ENCODE peak calls at places on chromosomes 11 and 22, in four cellular contexts. One of them, this sample, is unnamed.
A peak's percentile ranks its signal among the peaks of the same experiment; 100 is the strongest.

GRCh38 chr22:37082251-37082650 is 27.3 kb downstream of the TMPRSS6 start:
- DNase-seq in activated T-cell treated with anti-CD3 and anti-CD28 coated beads for 48 hours: peak; percentile 56
- DNase-seq in WTC11: no peak
- DNase-seq in GM04504: no peak
- DNase-seq in this sample: no peak

GRCh38 chr11:850777-851762 is 8.4 kb downstream of the TSPAN4 start:
- DNase-seq in WTC11: peak; percentile 71
- DNase-seq in GM04504: no peak
- DNase-seq in activated T-cell treated with anti-CD3 and anti-CD28 coated beads for 48 hours: no peak
- DNase-seq in this sample: no peak

GRCh38 chr11:126345283-126345682 is 10.2 kb upstream of the ST3GAL4 start:
- DNase-seq in GM04504: no peak
- DNase-seq in WTC11: no peak
- DNase-seq in activated T-cell treated with anti-CD3 and anti-CD28 coated beads for 48 hours: no peak
- DNase-seq in this sample: no peak

GRCh38 chr11:96207459-96208449 is 135.2 kb downstream of the MAML2 start:
- DNase-seq in GM04504: no peak
- DNase-seq in activated T-cell treated with anti-CD3 and anti-CD28 coated beads for 48 hours: no peak
- DNase-seq in WTC11: no peak
- DNase-seq in this sample: no peak

GRCh38 chr11:117663826-117664225 is 133.2 kb downstream of the DSCAML1 start:
- DNase-seq in GM04504: no peak
- DNase-seq in activated T-cell treated with anti-CD3 and anti-CD28 coated beads for 48 hours: no peak
- DNase-seq in WTC11: no peak
- DNase-seq in this sample: no peak

GRCh38 chr11:85742873-85743275 is 56.9 kb upstream of the CCDC89 start:
- DNase-seq in WTC11: no peak
- DNase-seq in activated T-cell treated with anti-CD3 and anti-CD28 coated beads for 48 hours: no peak
- DNase-seq in GM04504: no peak
- DNase-seq in this sample: peak; percentile 19

GRCh38 chr11:116169776-116170175 is 603.0 kb downstream of the BUD13 start:
- DNase-seq in WTC11: no peak
- DNase-seq in activated T-cell treated with anti-CD3 and anti-CD28 coated beads for 48 hours: no peak
- DNase-seq in GM04504: no peak
- DNase-seq in this sample: no peak

GRCh38 chr11:62999649-63000048 is 14.9 kb upstream of the SLC22A6 start:
- DNase-seq in activated T-cell treated with anti-CD3 and anti-CD28 coated beads for 48 hours: no peak
- DNase-seq in WTC11: no peak
- DNase-seq in GM04504: no peak
- DNase-seq in this sample: peak; percentile 42

GRCh38 chr11:116427903-116428637 is 344.7 kb downstream of the BUD13 start:
- DNase-seq in GM04504: no peak
- DNase-seq in activated T-cell treated with anti-CD3 and anti-CD28 coated beads for 48 hours: no peak
- DNase-seq in WTC11: no peak
- DNase-seq in this sample: peak; percentile 37

GRCh38 chr11:117171648-117172051 is 6.9 kb upstream of the SIDT2 start:
- DNase-seq in WTC11: no peak
- DNase-seq in GM04504: no peak
- DNase-seq in activated T-cell treated with anti-CD3 and anti-CD28 coated beads for 48 hours: no peak
- DNase-seq in this sample: no peak

GRCh38 chr22:37254867-37255233 is 10.8 kb upstream of the RAC2 start:
- DNase-seq in WTC11: no peak
- DNase-seq in GM04504: no peak
- DNase-seq in activated T-cell treated with anti-CD3 and anti-CD28 coated beads for 48 hours: no peak
- DNase-seq in this sample: no peak

GRCh38 chr11:130197386-130198035 is 37.9 kb downstream of the ST14 start:
- DNase-seq in activated T-cell treated with anti-CD3 and anti-CD28 coated beads for 48 hours: no peak
- DNase-seq in WTC11: no peak
- DNase-seq in GM04504: no peak
- DNase-seq in this sample: no peak

GRCh38 chr11:116927163-116927772 is 89.8 kb upstream of the APOA1 start:
- DNase-seq in GM04504: no peak
- DNase-seq in WTC11: no peak
- DNase-seq in activated T-cell treated with anti-CD3 and anti-CD28 coated beads for 48 hours: peak; percentile 18
- DNase-seq in this sample: no peak

GRCh38 chr11:61791737-61792309 is 576 bp downstream of the TMEM258 start:
- DNase-seq in activated T-cell treated with anti-CD3 and anti-CD28 coated beads for 48 hours: peak; percentile 38
- DNase-seq in GM04504: peak; percentile 69
- DNase-seq in WTC11: peak; percentile 35
- DNase-seq in this sample: peak; percentile 74

GRCh38 chr11:69080361-69080973 is 31.7 kb downstream of the TPCN2 start:
- DNase-seq in WTC11: no peak
- DNase-seq in GM04504: no peak
- DNase-seq in activated T-cell treated with anti-CD3 and anti-CD28 coated beads for 48 hours: no peak
- DNase-seq in this sample: peak; percentile 26

GRCh38 chr11:764322-765024 is 12.8 kb downstream of the GATD1 start:
- DNase-seq in GM04504: no peak
- DNase-seq in activated T-cell treated with anti-CD3 and anti-CD28 coated beads for 48 hours: no peak
- DNase-seq in WTC11: no peak
- DNase-seq in this sample: no peak

GRCh38 chr11:27309064-27309463 is 54.0 kb downstream of the CCDC34 start:
- DNase-seq in GM04504: no peak
- DNase-seq in activated T-cell treated with anti-CD3 and anti-CD28 coated beads for 48 hours: no peak
- DNase-seq in WTC11: no peak
- DNase-seq in this sample: no peak

GRCh38 chr22:38069372-38070249 is 12.4 kb downstream of the PICK1 start:
- DNase-seq in WTC11: peak; percentile 58
- DNase-seq in GM04504: peak; percentile 24
- DNase-seq in activated T-cell treated with anti-CD3 and anti-CD28 coated beads for 48 hours: no peak
- DNase-seq in this sample: no peak

GRCh38 chr11:64858467-64859401 is 14.3 kb upstream of the CDC42BPG start:
- DNase-seq in WTC11: no peak
- DNase-seq in activated T-cell treated with anti-CD3 and anti-CD28 coated beads for 48 hours: no peak
- DNase-seq in GM04504: no peak
- DNase-seq in this sample: no peak

GRCh38 chr11:73198677-73199076 is 19.4 kb upstream of the P2RY2 start:
- DNase-seq in activated T-cell treated with anti-CD3 and anti-CD28 coated beads for 48 hours: no peak
- DNase-seq in WTC11: peak; percentile 4
- DNase-seq in GM04504: no peak
- DNase-seq in this sample: peak; percentile 34

GRCh38 chr11:84686726-84687125 is 940.4 kb downstream of the DLG2 start:
- DNase-seq in WTC11: no peak
- DNase-seq in GM04504: no peak
- DNase-seq in activated T-cell treated with anti-CD3 and anti-CD28 coated beads for 48 hours: no peak
- DNase-seq in this sample: no peak

GRCh38 chr11:78812513-78813293 is 238.0 kb upstream of the NARS2 start:
- DNase-seq in activated T-cell treated with anti-CD3 and anti-CD28 coated beads for 48 hours: no peak
- DNase-seq in GM04504: no peak
- DNase-seq in WTC11: no peak
- DNase-seq in this sample: no peak

GRCh38 chr11:126636911-126637799 is 281.7 kb downstream of the ST3GAL4 start:
- DNase-seq in WTC11: no peak
- DNase-seq in GM04504: no peak
- DNase-seq in activated T-cell treated with anti-CD3 and anti-CD28 coated beads for 48 hours: no peak
- DNase-seq in this sample: no peak

GRCh38 chr11:9385288-9385902 is 943 bp downstream of the IPO7 start:
- DNase-seq in GM04504: no peak
- DNase-seq in WTC11: no peak
- DNase-seq in activated T-cell treated with anti-CD3 and anti-CD28 coated beads for 48 hours: no peak
- DNase-seq in this sample: no peak

GRCh38 chr11:119024430-119025098 is 6.0 kb downstream of the TRAPPC4 start:
- DNase-seq in GM04504: no peak
- DNase-seq in activated T-cell treated with anti-CD3 and anti-CD28 coated beads for 48 hours: no peak
- DNase-seq in WTC11: no peak
- DNase-seq in this sample: no peak

GRCh38 chr11:57391111-57391510 is 661 bp upstream of the PRG2 start:
- DNase-seq in GM04504: no peak
- DNase-seq in activated T-cell treated with anti-CD3 and anti-CD28 coated beads for 48 hours: no peak
- DNase-seq in WTC11: no peak
- DNase-seq in this sample: no peak

This sample was measured in Calu3.